ENCODE peak calls at places on chromosomes 16 and 17, in seven cellular contexts. L is stomach, R is HCT116, T is endothelial cell of umbilical vein, U is GM23338, F is HL-60, I is H1. P is an unnamed sample.

GRCh38 chr16:70696952-70697600 is 11.2 kb upstream of the MTSS2 start:
- DNase-seq in U (no peak), R (no peak), T (no peak), F (peak), L (peak), I (no peak), P (peak)

GRCh38 chr16:2520784-2521577 is 810 bp downstream of the AMDHD2 start:
- DNase-seq in R (no peak), T (no peak), F (peak), I (no peak), L (peak), U (peak), P (no peak)

GRCh38 chr17:79808763-79809529 is 12.1 kb upstream of the CBX8 start:
- DNase-seq in L (peak), U (peak), R (peak), F (peak), T (no peak), I (no peak), P (no peak)

GRCh38 chr17:78780852-78781338 is 1.2 kb downstream of the CYTH1 start:
- DNase-seq in U (no peak), R (no peak), F (no peak), T (no peak), L (no peak), I (no peak), P (peak)

GRCh38 chr17:33014751-33015150 is 23.1 kb downstream of the SPACA3 start:
- DNase-seq in R (no peak), F (no peak), I (no peak), U (no peak), T (no peak), L (peak), P (no peak)

GRCh38 chr16:88939814-88940195 is 37.2 kb downstream of the CBFA2T3 start:
- DNase-seq in R (no peak), U (peak), T (no peak), F (no peak), I (no peak), L (no peak), P (no peak)

GRCh38 chr16:49969356-49970030 is 55.5 kb upstream of the CNEP1R1 start:
- DNase-seq in L (no peak), I (no peak), R (no peak), F (no peak), T (no peak), U (peak), P (no peak)

GRCh38 chr16:30137897-30138296 is 14.9 kb upstream of the MAPK3 start:
- DNase-seq in T (no peak), R (no peak), F (no peak), I (no peak), L (no peak), U (no peak), P (no peak)

GRCh38 chr17:7021993-7022778 is 664 bp upstream of the BCL6B start:
- DNase-seq in U (peak), F (peak), I (no peak), T (peak), R (no peak), L (peak), P (peak)

GRCh38 chr16:57265850-57266530 is 18.5 kb downstream of the PLLP start:
- DNase-seq in R (no peak), L (peak), F (no peak), T (peak), I (no peak), U (no peak), P (peak)

GRCh38 chr16:46817961-46818360 is 13.0 kb downstream of the C16orf87 start:
- DNase-seq in F (no peak), I (no peak), T (peak), U (peak), L (no peak), R (no peak), P (no peak)

GRCh38 chr16:11024333-11025053 is 80.1 kb downstream of the CLEC16A start:
- DNase-seq in R (peak), I (no peak), L (no peak), T (no peak), U (no peak), F (no peak), P (no peak)

GRCh38 chr17:41792835-41793748 is 6.6 kb upstream of the JUP start:
- DNase-seq in T (peak), I (no peak), U (peak), R (peak), L (peak), F (no peak), P (peak)

GRCh38 chr17:41667280-41668008 is 21.2 kb upstream of the EIF1 start:
- DNase-seq in U (no peak), L (no peak), T (no peak), R (no peak), I (no peak), F (no peak), P (no peak)

GRCh38 chr16:3812469-3813172 is 67.9 kb downstream of the CREBBP start:
- DNase-seq in L (no peak), R (no peak), I (no peak), F (no peak), T (no peak), U (peak), P (no peak)

GRCh38 chr17:69062860-69063621 is 2.3 kb upstream of the ABCA9 start:
- DNase-seq in T (no peak), L (no peak), R (no peak), U (no peak), F (no peak), I (no peak), P (no peak)

GRCh38 chr17:28118362-28118761 is 75.9 kb downstream of the NLK start:
- DNase-seq in U (no peak), T (no peak), I (no peak), R (no peak), F (peak), L (no peak), P (no peak)

GRCh38 chr17:43740541-43740940 is 18.1 kb downstream of the SOST start:
- DNase-seq in T (no peak), F (no peak), R (no peak), U (no peak), I (no peak), L (no peak), P (no peak)

GRCh38 chr17:1231456-1231855 is 38.8 kb upstream of the BHLHA9 start:
- DNase-seq in R (no peak), F (peak), L (peak), T (no peak), I (no peak), U (no peak), P (no peak)

GRCh38 chr17:68200689-68201424 is 47.0 kb upstream of the AMZ2 start:
- DNase-seq in F (peak), I (peak), T (peak), L (peak), R (peak), U (peak), P (peak)

GRCh38 chr17:79192503-79193500 is 118.2 kb downstream of the ENGASE start:
- DNase-seq in L (no peak), F (peak), U (peak), T (peak), R (no peak), I (peak), P (no peak)

GRCh38 chr16:86791287-86792074 is 213.1 kb downstream of the FOXL1 start:
- DNase-seq in R (no peak), L (no peak), T (no peak), I (no peak), U (peak), F (no peak), P (no peak)

GRCh38 chr17:57999010-57999495 is 8.0 kb downstream of the SRSF1 start:
- DNase-seq in I (no peak), R (no peak), L (no peak), U (no peak), F (no peak), T (no peak), P (no peak)

GRCh38 chr17:57999496-58000017 is 7.5 kb downstream of the SRSF1 start:
- DNase-seq in L (no peak), R (peak), F (peak), U (peak), I (no peak), T (peak), P (no peak)

GRCh38 chr17:57995076-57995956 is 7.3 kb upstream of the VEZF1 start:
- DNase-seq in T (peak), L (peak), R (peak), I (no peak), U (peak), F (peak), P (peak)

GRCh38 chr17:57997085-57997809 is 9.2 kb upstream of the VEZF1 start:
- DNase-seq in R (no peak), I (no peak), L (no peak), F (no peak), T (no peak), U (no peak), P (no peak)

GRCh38 chr17:57998234-57998746 is 8.8 kb downstream of the SRSF1 start:
- DNase-seq in F (no peak), T (no peak), I (no peak), R (no peak), L (no peak), U (no peak), P (no peak)
- TF ChIP-seq POLR2AphosphoS5 in F (no peak), T (no peak), I (peak), R (peak), L (no peak), U (no peak), P (no peak)

DNA sequence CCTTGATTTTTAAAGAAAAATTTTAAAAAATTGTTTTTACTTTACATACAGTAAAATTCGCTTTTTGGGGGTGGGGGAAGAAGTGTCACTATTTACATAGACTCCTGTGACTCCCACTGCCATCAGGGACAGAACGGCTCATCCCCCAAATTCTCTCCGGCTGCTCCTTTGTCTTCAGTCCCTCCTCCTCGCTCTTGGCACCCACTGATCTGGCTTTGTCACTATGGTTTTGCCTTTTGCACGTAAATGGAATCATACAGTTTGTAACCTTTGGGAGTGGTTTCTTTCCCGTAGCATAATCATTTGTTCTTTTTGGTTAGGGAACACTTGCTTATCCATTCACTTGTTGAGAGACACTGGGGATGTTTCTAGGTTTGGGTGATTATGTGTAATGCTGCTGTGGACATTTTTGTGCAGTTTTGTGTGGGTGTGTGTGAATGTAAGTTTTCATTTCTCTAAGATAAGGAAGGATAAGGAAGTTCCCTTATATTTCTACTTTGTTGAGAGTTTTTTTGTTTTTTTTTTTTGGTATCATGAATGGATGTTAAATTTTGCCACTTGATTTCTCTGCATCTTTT is 27.4 kb downstream of the RAB11FIP4 start:
- DNase-seq in U (no peak), L (no peak), R (no peak), I (no peak), F (no peak), T (no peak), P (no peak)
- TF ChIP-seq POLR2AphosphoS5 in U (no peak), L (no peak), R (no peak), I (no peak), F (no peak), T (no peak), P (no peak)

DNA sequence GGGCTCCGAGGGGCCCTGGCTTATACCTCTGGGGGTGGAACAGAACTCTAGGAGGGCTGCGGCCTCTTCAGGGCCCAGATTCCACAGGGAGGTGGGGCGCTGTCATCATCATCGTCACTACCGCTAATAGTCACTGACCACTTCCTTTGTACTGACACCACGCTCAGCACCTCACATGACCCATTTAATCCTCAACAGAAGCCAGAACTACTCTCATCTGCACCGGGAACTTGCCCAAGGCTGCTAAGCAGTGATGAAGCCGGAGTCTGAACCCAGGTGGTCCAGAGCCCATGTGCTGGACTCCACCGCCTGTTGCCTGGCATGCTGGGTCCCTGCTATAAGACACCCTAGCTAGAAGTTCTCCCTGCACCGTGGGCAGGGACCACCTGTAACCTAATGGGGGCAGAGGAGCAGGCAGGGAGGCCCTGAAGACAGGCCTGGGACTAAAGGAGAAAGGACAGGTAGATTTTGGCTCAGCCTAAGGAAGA is 12.0 kb downstream of the UNC13D start:
- DNase-seq in I (no peak), L (peak), U (no peak), T (no peak), F (peak), R (no peak), P (no peak)
- TF ChIP-seq POLR2AphosphoS5 in I (no peak), L (no peak), U (no peak), T (no peak), F (no peak), R (no peak), P (no peak)

DNA sequence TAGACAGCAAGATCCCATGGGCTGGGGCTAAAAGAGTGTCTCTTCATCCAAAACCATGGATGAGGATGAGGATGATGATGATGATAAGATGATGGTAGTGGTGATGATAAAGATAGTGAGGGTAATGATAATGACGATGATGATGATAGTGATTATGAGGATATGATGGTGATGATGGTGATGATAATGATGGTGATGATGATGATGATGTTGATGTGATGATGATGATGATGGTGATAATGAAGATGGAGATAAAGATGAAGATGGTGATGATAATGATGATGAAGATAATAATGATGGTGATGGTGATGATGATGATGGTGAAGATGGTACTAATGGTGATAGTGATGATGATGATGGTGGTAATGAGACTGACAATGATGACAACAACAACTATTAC is 299.5 kb downstream of the NPIPA8 start:
- DNase-seq in I (no peak), L (no peak), U (no peak), T (no peak), R (no peak), F (no peak), P (no peak)
- TF ChIP-seq POLR2AphosphoS5 in I (no peak), L (no peak), U (no peak), T (no peak), R (no peak), F (no peak), P (no peak)

GRCh38 chr17:9292563-9292941 is 271.2 kb downstream of the NTN1 start:
- DNase-seq in L (no peak), U (no peak), R (no peak), F (no peak), T (no peak), I (no peak), P (no peak)

GRCh38 chr17:9294661-9295210 is 273.4 kb downstream of the NTN1 start:
- DNase-seq in I (no peak), U (no peak), R (no peak), T (no peak), F (peak), L (no peak), P (no peak)

GRCh38 chr17:9298776-9299295 is 276.8 kb downstream of the STX8 start:
- DNase-seq in I (no peak), T (no peak), U (no peak), L (no peak), F (no peak), R (no peak), P (no peak)

GRCh38 chr17:9299695-9300094 is 275.9 kb downstream of the STX8 start:
- DNase-seq in I (no peak), F (no peak), L (no peak), R (no peak), T (no peak), U (no peak), P (no peak)

GRCh38 chr17:9298135-9298534 is 276.8 kb downstream of the NTN1 start:
- DNase-seq in F (no peak), R (no peak), I (no peak), U (no peak), L (no peak), T (no peak), P (no peak)
- TF ChIP-seq POLR2AphosphoS5 in F (no peak), R (no peak), I (no peak), U (no peak), L (no peak), T (no peak), P (no peak)

GRCh38 chr16:45454-45853 is 8.0 kb downstream of the POLR3K start:
- DNase-seq in I (no peak), L (no peak), U (no peak), R (no peak), F (no peak), T (no peak), P (peak)

GRCh38 chr16:44655-45054 is 8.8 kb downstream of the POLR3K start:
- DNase-seq in T (no peak), R (no peak), F (no peak), L (no peak), U (no peak), I (no peak), P (no peak)

GRCh38 chr16:50769-51591 is 2.4 kb downstream of the POLR3K start:
- DNase-seq in U (no peak), I (no peak), T (no peak), R (no peak), L (no peak), F (no peak), P (no peak)

GRCh38 chr16:43294-43693 is 10.1 kb downstream of the POLR3K start:
- DNase-seq in F (no peak), I (no peak), R (no peak), T (no peak), L (no peak), U (no peak), P (no peak)

GRCh38 chr16:47234-47633 is 6.2 kb downstream of the POLR3K start:
- DNase-seq in I (no peak), R (no peak), T (no peak), F (no peak), L (no peak), U (no peak), P (peak)
- TF ChIP-seq POLR2AphosphoS5 in I (no peak), R (no peak), T (no peak), F (no peak), L (no peak), U (no peak), P (no peak)